ENCODE peak calls at places on chromosomes 5 and 9, in eight cellular contexts. One of them, this sample, is unnamed.

GRCh38 chr9:21993893-21994525 is at the start of gene CDKN2A:
- DNase-seq in cardiac muscle cell: peak; percentile 52
- DNase-seq in NCI-H510A treated with DMSO at 0.1 percent for 48 hours: peak; percentile 79
- DNase-seq in activated CD4-positive, alpha-beta T cell treated with anti-CD3 and anti-CD28 coated beads, Interleukin-2, amount 10 ng/mL, durations not matched to agents 7 days and 5 days: peak; percentile 56
- DNase-seq in stimulated activated CD4-positive, alpha-beta T cell treated with anti-CD3 and anti-CD28 coated beads, Interleukin-2, amount 100 ng/mL, for 48 hours: no peak
- DNase-seq in SJSA1: peak; percentile 78
- DNase-seq in nephron progenitor cell: peak; percentile 59
- DNase-seq in activated gamma-delta T cell: peak; percentile 32
- DNase-seq in this sample: peak; percentile 52

GRCh38 chr5:159571501-159572244 is 241.4 kb upstream of the IL12B start:
- DNase-seq in activated gamma-delta T cell: no peak
- DNase-seq in cardiac muscle cell: peak; percentile 15
- DNase-seq in NCI-H510A treated with DMSO at 0.1 percent for 48 hours: no peak
- DNase-seq in activated CD4-positive, alpha-beta T cell treated with anti-CD3 and anti-CD28 coated beads, Interleukin-2, amount 10 ng/mL, durations not matched to agents 7 days and 5 days: no peak
- DNase-seq in SJSA1: no peak
- DNase-seq in nephron progenitor cell: no peak
- DNase-seq in stimulated activated CD4-positive, alpha-beta T cell treated with anti-CD3 and anti-CD28 coated beads, Interleukin-2, amount 100 ng/mL, for 48 hours: no peak
- DNase-seq in this sample: no peak

GRCh38 chr9:103335461-103335860 is 340.3 kb downstream of the CYLC2 start:
- DNase-seq in SJSA1: no peak
- DNase-seq in nephron progenitor cell: no peak
- DNase-seq in stimulated activated CD4-positive, alpha-beta T cell treated with anti-CD3 and anti-CD28 coated beads, Interleukin-2, amount 100 ng/mL, for 48 hours: no peak
- DNase-seq in NCI-H510A treated with DMSO at 0.1 percent for 48 hours: no peak
- DNase-seq in cardiac muscle cell: no peak
- DNase-seq in activated gamma-delta T cell: no peak
- DNase-seq in activated CD4-positive, alpha-beta T cell treated with anti-CD3 and anti-CD28 coated beads, Interleukin-2, amount 10 ng/mL, durations not matched to agents 7 days and 5 days: no peak
- DNase-seq in this sample: no peak

GRCh38 chr9:106981396-106982287 is 118.7 kb downstream of the ZNF462 start:
- DNase-seq in nephron progenitor cell: no peak
- DNase-seq in NCI-H510A treated with DMSO at 0.1 percent for 48 hours: no peak
- DNase-seq in stimulated activated CD4-positive, alpha-beta T cell treated with anti-CD3 and anti-CD28 coated beads, Interleukin-2, amount 100 ng/mL, for 48 hours: no peak
- DNase-seq in cardiac muscle cell: no peak
- DNase-seq in SJSA1: no peak
- DNase-seq in activated CD4-positive, alpha-beta T cell treated with anti-CD3 and anti-CD28 coated beads, Interleukin-2, amount 10 ng/mL, durations not matched to agents 7 days and 5 days: no peak
- DNase-seq in activated gamma-delta T cell: no peak
- DNase-seq in this sample: no peak

GRCh38 chr9:115126406-115126805 is 8.4 kb upstream of the TNC start:
- DNase-seq in activated gamma-delta T cell: no peak
- DNase-seq in activated CD4-positive, alpha-beta T cell treated with anti-CD3 and anti-CD28 coated beads, Interleukin-2, amount 10 ng/mL, durations not matched to agents 7 days and 5 days: no peak
- DNase-seq in NCI-H510A treated with DMSO at 0.1 percent for 48 hours: no peak
- DNase-seq in stimulated activated CD4-positive, alpha-beta T cell treated with anti-CD3 and anti-CD28 coated beads, Interleukin-2, amount 100 ng/mL, for 48 hours: no peak
- DNase-seq in nephron progenitor cell: no peak
- DNase-seq in cardiac muscle cell: peak; percentile 11
- DNase-seq in SJSA1: no peak
- DNase-seq in this sample: no peak

GRCh38 chr5:14062178-14062577 is 81.0 kb upstream of the TRIO start:
- DNase-seq in activated gamma-delta T cell: no peak
- DNase-seq in activated CD4-positive, alpha-beta T cell treated with anti-CD3 and anti-CD28 coated beads, Interleukin-2, amount 10 ng/mL, durations not matched to agents 7 days and 5 days: no peak
- DNase-seq in stimulated activated CD4-positive, alpha-beta T cell treated with anti-CD3 and anti-CD28 coated beads, Interleukin-2, amount 100 ng/mL, for 48 hours: no peak
- DNase-seq in SJSA1: no peak
- DNase-seq in nephron progenitor cell: no peak
- DNase-seq in cardiac muscle cell: no peak
- DNase-seq in NCI-H510A treated with DMSO at 0.1 percent for 48 hours: no peak
- DNase-seq in this sample: no peak

GRCh38 chr9:136954270-136955083 is 2.4 kb downstream of the LCN12 start:
- DNase-seq in SJSA1: no peak
- DNase-seq in nephron progenitor cell: peak; percentile 1
- DNase-seq in activated CD4-positive, alpha-beta T cell treated with anti-CD3 and anti-CD28 coated beads, Interleukin-2, amount 10 ng/mL, durations not matched to agents 7 days and 5 days: no peak
- DNase-seq in NCI-H510A treated with DMSO at 0.1 percent for 48 hours: no peak
- DNase-seq in stimulated activated CD4-positive, alpha-beta T cell treated with anti-CD3 and anti-CD28 coated beads, Interleukin-2, amount 100 ng/mL, for 48 hours: no peak
- DNase-seq in cardiac muscle cell: no peak
- DNase-seq in activated gamma-delta T cell: no peak
- DNase-seq in this sample: no peak

GRCh38 chr9:129496187-129497063 is 124.5 kb downstream of the C9orf50 start:
- DNase-seq in nephron progenitor cell: peak; percentile 96
- DNase-seq in cardiac muscle cell: peak; percentile 98
- DNase-seq in NCI-H510A treated with DMSO at 0.1 percent for 48 hours: peak; percentile 94
- DNase-seq in stimulated activated CD4-positive, alpha-beta T cell treated with anti-CD3 and anti-CD28 coated beads, Interleukin-2, amount 100 ng/mL, for 48 hours: peak; percentile 73
- DNase-seq in SJSA1: peak; percentile 96
- DNase-seq in activated CD4-positive, alpha-beta T cell treated with anti-CD3 and anti-CD28 coated beads, Interleukin-2, amount 10 ng/mL, durations not matched to agents 7 days and 5 days: peak; percentile 72
- DNase-seq in activated gamma-delta T cell: peak; percentile 60
- DNase-seq in this sample: peak; percentile 55

GRCh38 chr5:168943485-168943884 is 357.5 kb downstream of the SLIT3 start:
- DNase-seq in activated CD4-positive, alpha-beta T cell treated with anti-CD3 and anti-CD28 coated beads, Interleukin-2, amount 10 ng/mL, durations not matched to agents 7 days and 5 days: no peak
- DNase-seq in NCI-H510A treated with DMSO at 0.1 percent for 48 hours: no peak
- DNase-seq in SJSA1: no peak
- DNase-seq in activated gamma-delta T cell: no peak
- DNase-seq in nephron progenitor cell: no peak
- DNase-seq in cardiac muscle cell: no peak
- DNase-seq in stimulated activated CD4-positive, alpha-beta T cell treated with anti-CD3 and anti-CD28 coated beads, Interleukin-2, amount 100 ng/mL, for 48 hours: no peak
- DNase-seq in this sample: no peak

This sample was measured in CD4-positive, alpha-beta memory T cell.